ENCODE peak calls at places on chromosomes 6 and 20, in four cellular contexts. Z is LoVo, X is left colon, K is NCI-H1105 treated with DMSO at 0.1 percent for 48 hours. E is an unnamed sample.

GRCh38 chr6:1009041-1009440 is 302.9 kb upstream of the FOXQ1 start:
- DNase-seq in X (no peak), Z (no peak), K (no peak), E (no peak)

GRCh38 chr6:3744901-3745470 is 6.5 kb downstream of the PXDC1 start:
- DNase-seq in K (no peak), Z (no peak), X (peak), E (no peak)

GRCh38 chr20:57509665-57510237 is 15.2 kb downstream of the CTCFL start:
- DNase-seq in X (no peak), Z (peak), K (no peak), E (no peak)

GRCh38 chr6:73675466-73676098 is 20.4 kb upstream of the CD109 start:
- DNase-seq in Z (peak), K (peak), X (peak), E (peak)

GRCh38 chr6:111096246-111096645 is 8.9 kb downstream of the SLC16A10 start:
- DNase-seq in K (peak), Z (peak), X (peak), E (no peak)

GRCh38 chr20:33099842-33100538 is 20.5 kb downstream of the BPIFB4 start:
- DNase-seq in X (no peak), K (no peak), Z (peak), E (no peak)

GRCh38 chr6:34200340-34200971 is 36.2 kb upstream of the HMGA1 start:
- DNase-seq in K (no peak), X (no peak), Z (no peak), E (no peak)

GRCh38 chr6:45931254-45931653 is 84.4 kb downstream of the CLIC5 start:
- DNase-seq in K (no peak), X (no peak), Z (no peak), E (no peak)

GRCh38 chr6:165098165-165098564 is 211.2 kb downstream of the C6orf118 start:
- DNase-seq in K (no peak), Z (no peak), X (no peak), E (no peak)

GRCh38 chr6:1400126-1400850 is 10.9 kb downstream of the FOXF2 start:
- DNase-seq in X (no peak), Z (no peak), K (no peak), E (no peak)

GRCh38 chr6:166751051-166751595 is 124.1 kb upstream of the RPS6KA2 start:
- DNase-seq in Z (no peak), K (no peak), X (no peak), E (no peak)

GRCh38 chr6:154247119-154247814 is 109.3 kb downstream of the IPCEF1 start:
- DNase-seq in K (peak), Z (no peak), X (no peak), E (no peak)

GRCh38 chr20:45857836-45858250 is 429 bp downstream of the ZSWIM3 start:
- DNase-seq in Z (no peak), K (no peak), X (peak), E (no peak)

GRCh38 chr6:163793584-163793983 is 379.1 kb downstream of the QKI start:
- DNase-seq in X (no peak), Z (peak), K (no peak), E (no peak)

GRCh38 chr6:138724015-138724414 is 49.6 kb upstream of the CCDC28A start:
- DNase-seq in K (no peak), X (peak), Z (peak), E (no peak)

GRCh38 chr6:157610451-157610999 is 212.5 kb upstream of the SNX9 start:
- DNase-seq in X (peak), K (no peak), Z (no peak), E (no peak)

GRCh38 chr6:168181316-168181715 is 102.3 kb upstream of the FRMD1 start:
- DNase-seq in Z (no peak), K (no peak), X (no peak), E (peak)

E was measured in uterus.